ENCODE peak calls at places on chromosomes 7 and 10, in four cellular contexts. S is ascending aorta, Y is fibroblast of lung, M is Peyer's patch. P is an unnamed sample.

GRCh38 chr10:126073606-126074005 is 177.2 kb downstream of the FANK1 start:
- DNase-seq in S (no peak), Y (peak; percentile 65), M (no peak), P (no peak)

GRCh38 chr7:3107228-3107763 is 63.6 kb upstream of the CARD11 start:
- DNase-seq in S (no peak), Y (no peak), M (no peak), P (no peak)

GRCh38 chr10:5738427-5738826 is 53.8 kb downstream of the TASOR2 start:
- DNase-seq in S (no peak), Y (no peak), M (no peak), P (no peak)

GRCh38 chr10:119693262-119693957 is 32.4 kb upstream of the INPP5F start:
- DNase-seq in S (no peak), Y (no peak), M (no peak), P (no peak)

GRCh38 chr10:89609730-89610393 is 35.2 kb downstream of the PANK1 start:
- DNase-seq in S (no peak), Y (no peak), M (no peak), P (no peak)

GRCh38 chr7:75649462-75649861 is 89.3 kb downstream of the HIP1 start:
- DNase-seq in S (no peak), Y (no peak), M (no peak), P (no peak)

GRCh38 chr7:134089446-134089845 is 37.7 kb upstream of the LRGUK start:
- DNase-seq in S (no peak), Y (no peak), M (no peak), P (no peak)

GRCh38 chr7:1700536-1701333 is 30.7 kb downstream of the ELFN1 start:
- DNase-seq in S (peak; percentile 15), Y (no peak), M (peak; percentile 30), P (no peak)

GRCh38 chr7:106021211-106022067 is 58.4 kb downstream of the CDHR3 start:
- DNase-seq in S (no peak), Y (peak; percentile 57), M (no peak), P (no peak)

GRCh38 chr10:43264987-43265798 is 1.7 kb downstream of the RASGEF1A start:
- DNase-seq in S (no peak), Y (no peak), M (no peak), P (no peak)

GRCh38 chr7:43294080-43294630 is 181.7 kb downstream of the HECW1 start:
- DNase-seq in S (no peak), Y (peak; percentile 91), M (no peak), P (no peak)

GRCh38 chr10:92240289-92241157 is 50.4 kb downstream of the CPEB3 start:
- DNase-seq in S (peak; percentile 71), Y (peak; percentile 72), M (peak; percentile 52), P (peak; percentile 49)

GRCh38 chr10:106043833-106044232 is 1120.7 kb downstream of the SORCS1 start:
- DNase-seq in S (no peak), Y (no peak), M (no peak), P (no peak)

GRCh38 chr7:17679427-17679826 is 260.9 kb downstream of the SNX13 start:
- DNase-seq in S (no peak), Y (no peak), M (no peak), P (no peak)

GRCh38 chr10:89163265-89163995 is 43.7 kb downstream of the CH25H start:
- DNase-seq in S (peak; percentile 65), Y (peak; percentile 56), M (no peak), P (peak; percentile 57)

GRCh38 chr10:67602268-67602950 is 93.6 kb downstream of the CTNNA3 start:
- DNase-seq in S (no peak), Y (peak; percentile 83), M (no peak), P (no peak)

GRCh38 chr10:104337527-104337984 is 709 bp downstream of the ITPRIP start:
- DNase-seq in S (peak; percentile 71), Y (no peak), M (no peak), P (no peak)

DNA sequence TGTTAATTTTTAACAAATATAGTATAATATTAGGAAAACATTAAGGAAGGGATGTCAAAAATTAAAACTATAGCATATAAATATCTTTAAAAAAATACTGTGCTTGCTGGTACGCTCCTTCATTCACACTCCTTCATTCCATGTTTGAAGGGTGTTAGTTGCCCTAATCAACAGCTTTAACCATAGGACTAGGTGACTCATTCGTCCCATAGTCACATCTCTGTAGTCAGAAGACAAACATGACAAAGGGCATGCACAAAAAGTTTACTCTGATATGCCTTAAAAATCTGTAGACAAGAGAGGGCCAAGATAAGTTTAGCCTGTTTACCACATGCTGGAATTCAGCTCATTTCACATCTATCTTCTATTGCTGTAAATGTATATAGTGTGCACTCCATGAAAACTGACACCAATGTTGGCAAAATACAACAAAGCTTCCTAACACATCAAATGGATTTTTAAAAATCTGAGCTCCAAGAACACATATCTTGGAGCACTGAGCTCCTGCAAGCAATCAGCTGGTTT is 628 bp downstream of the FAM13C start:
- DNase-seq in S (no peak), Y (no peak), M (no peak), P (no peak)
- H3K27ac ChIP-seq in S (peak overlapping the region; percentile 70), Y (no peak overlapping the region), M (peak overlapping the region; percentile 84), P (no peak overlapping the region)

GRCh38 chr10:31581741-31582323 is 262.8 kb downstream of the ZEB1 start:
- DNase-seq in S (no peak), Y (no peak), M (no peak), P (no peak)

GRCh38 chr10:31580646-31581045 is 261.6 kb downstream of the ZEB1 start:
- DNase-seq in S (no peak), Y (no peak), M (no peak), P (no peak)

GRCh38 chr10:31583358-31583757 is 264.3 kb downstream of the ZEB1 start:
- DNase-seq in S (no peak), Y (peak; percentile 19), M (no peak), P (no peak)

GRCh38 chr10:31584098-31584631 is 265.1 kb downstream of the ZEB1 start:
- DNase-seq in S (no peak), Y (no peak), M (no peak), P (no peak)

GRCh38 chr10:31582365-31583052 is 263.5 kb downstream of the ZEB1 start:
- DNase-seq in S (no peak), Y (peak; percentile 64), M (no peak), P (no peak)
- H3K4me1 ChIP-seq in S (peaks cover 13% of the 10 kb centered on the region), Y (peaks cover 7% of the 10 kb centered on the region), M (no peaks in the 10 kb centered on the region), P (no peaks in the 10 kb centered on the region)

GRCh38 chr7:79513271-79513670 is 59.8 kb upstream of the MAGI2 start:
- DNase-seq in S (no peak), Y (no peak), M (no peak), P (no peak)
- H3K27ac ChIP-seq in S (no peak overlapping the region), Y (no peak overlapping the region), M (no peak overlapping the region), P (no peak overlapping the region)

GRCh38 chr7:55071411-55072188 is 52.8 kb downstream of the EGFR start:
- DNase-seq in S (no peak), Y (peak; percentile 55), M (no peak), P (no peak)
- H3K4me1 ChIP-seq in S (peaks cover 61% of the 10 kb centered on the region), Y (peaks cover 43% of the 10 kb centered on the region), M (peaks cover 6% of the 10 kb centered on the region), P (peaks cover 21% of the 10 kb centered on the region)

P was measured in CD4-positive, alpha-beta memory T cell.